ENCODE peak calls at places on chromosome X, in five cellular contexts. U, J, G, Y and Q are unnamed samples.

GRCh38 chrX:6852121-6852520 is 295.4 kb upstream of the STS start:
- DNase-seq in U (no peak), J (no peak), G (no peak), Y (no peak), Q (no peak)

GRCh38 chrX:80808854-80809493 is 703 bp downstream of the BRWD3 start:
- DNase-seq in U (peak), J (no peak), G (peak), Y (peak), Q (no peak)

GRCh38 chrX:48648299-48648698 is 35.3 kb upstream of the WAS start:
- DNase-seq in U (peak), J (peak), G (peak), Y (peak), Q (peak)

GRCh38 chrX:134294548-134294947 is 57.6 kb downstream of the CCDC160 start:
- DNase-seq in U (peak), J (no peak), G (no peak), Y (no peak), Q (no peak)

GRCh38 chrX:120111611-120112010 is 4.1 kb downstream of the RHOXF1 start:
- DNase-seq in U (no peak), J (no peak), G (no peak), Y (no peak), Q (no peak)

GRCh38 chrX:118726887-118727685 is at the start of gene IL13RA1:
- DNase-seq in U (peak), J (no peak), G (peak), Y (peak), Q (no peak)

GRCh38 chrX:123086768-123087167 is 97.3 kb upstream of the GRIA3 start:
- DNase-seq in U (no peak), J (no peak), G (no peak), Y (no peak), Q (no peak)

GRCh38 chrX:154730271-154730883 is 20.5 kb downstream of the GAB3 start:
- DNase-seq in U (no peak), J (no peak), G (peak), Y (peak), Q (no peak)

GRCh38 chrX:40146471-40147398 is 49.0 kb upstream of the BCOR start:
- DNase-seq in U (peak), J (peak), G (no peak), Y (peak), Q (no peak)

GRCh38 chrX:118049713-118050112 is 66.9 kb downstream of the KLHL13 start:
- DNase-seq in U (no peak), J (no peak), G (no peak), Y (no peak), Q (no peak)

GRCh38 chrX:116499780-116500179 is 37.0 kb upstream of the CT83 start:
- DNase-seq in U (no peak), J (no peak), G (no peak), Y (no peak), Q (no peak)

GRCh38 chrX:48465336-48465933 is 4.6 kb downstream of the SLC38A5 start:
- DNase-seq in U (no peak), J (no peak), G (no peak), Y (no peak), Q (peak)

GRCh38 chrX:9171841-9172240 is 137.9 kb upstream of the FAM9B start:
- DNase-seq in U (no peak), J (no peak), G (no peak), Y (no peak), Q (peak)

GRCh38 chrX:74531081-74531480 is 83.3 kb downstream of the RLIM start:
- DNase-seq in U (no peak), J (no peak), G (no peak), Y (no peak), Q (no peak)

GRCh38 chrX:40855932-40856515 is 120.7 kb upstream of the MED14 start:
- DNase-seq in U (no peak), J (no peak), G (no peak), Y (no peak), Q (no peak)

GRCh38 chrX:74613350-74614192 is 853 bp downstream of the RLIM start:
- DNase-seq in U (peak), J (no peak), G (no peak), Y (no peak), Q (no peak)

GRCh38 chrX:37371578-37371981 is 22.4 kb downstream of the PRRG1 start:
- DNase-seq in U (no peak), J (no peak), G (no peak), Y (no peak), Q (no peak)

GRCh38 chrX:153821066-153821465 is 9.3 kb downstream of the PDZD4 start:
- DNase-seq in U (no peak), J (no peak), G (no peak), Y (no peak), Q (no peak)

GRCh38 chrX:134026732-134027311 is 41.4 kb upstream of the GPC3 start:
- DNase-seq in U (peak), J (no peak), G (peak), Y (peak), Q (no peak)

GRCh38 chrX:42151808-42152207 is 228.5 kb upstream of the CASK start:
- DNase-seq in U (no peak), J (no peak), G (no peak), Y (no peak), Q (no peak)

GRCh38 chrX:123959281-123960063 is 2.0 kb upstream of the STAG2 start:
- DNase-seq in U (peak), J (no peak), G (peak), Y (peak), Q (no peak)

GRCh38 chrX:1351981-1352714 is 15.6 kb downstream of the IL3RA start:
- DNase-seq in U (no peak), J (no peak), G (no peak), Y (no peak), Q (no peak)

GRCh38 chrX:36909584-36909983 is 98.6 kb upstream of the FAM47C start:
- DNase-seq in U (no peak), J (no peak), G (peak), Y (no peak), Q (no peak)

GRCh38 chrX:39445336-39445735 is 644.1 kb downstream of the MID1IP1 start:
- DNase-seq in U (peak), J (no peak), G (peak), Y (no peak), Q (no peak)

GRCh38 chrX:440636-441035 is 53.9 kb upstream of the PPP2R3B start:
- DNase-seq in U (no peak), J (no peak), G (no peak), Y (no peak), Q (no peak)

GRCh38 chrX:118904664-118905063 is 69.8 kb upstream of the LONRF3 start:
- DNase-seq in U (no peak), J (no peak), G (no peak), Y (no peak), Q (no peak)

GRCh38 chrX:22314692-22315091 is 42.0 kb downstream of the CBLL2 start:
- DNase-seq in U (peak), J (no peak), G (no peak), Y (peak), Q (no peak)